ENCODE peak calls at places on chromosomes 4 and X, in four cellular contexts. V is CD8-positive, alpha-beta memory T cell; M is breast epithelium; J is heart right ventricle. Q is an unnamed sample.

GRCh38 chr4:55038176-55038890 is 87.1 kb downstream of the KDR start:
- DNase-seq in V (no peak), M (no peak), J (peak; percentile 18), Q (no peak)

GRCh38 chr4:106614446-106614845 is 245.9 kb upstream of the GIMD1 start:
- DNase-seq in V (no peak), M (no peak), J (no peak), Q (no peak)

GRCh38 chrX:120308558-120308957 is 2.7 kb downstream of the TMEM255A start:
- DNase-seq in V (no peak), M (no peak), J (peak; percentile 9), Q (no peak)

GRCh38 chr4:15702941-15703403 is at the start of gene BST1:
- DNase-seq in V (peak; percentile 28), M (peak; percentile 56), J (peak; percentile 74), Q (no peak)

GRCh38 chr4:51943221-51943620 is 76.9 kb downstream of the LRRC66 start:
- DNase-seq in V (no peak), M (no peak), J (no peak), Q (no peak)

GRCh38 chr4:3419836-3420605 is 21.7 kb upstream of the HGFAC start:
- DNase-seq in V (no peak), M (no peak), J (no peak), Q (no peak)

GRCh38 chrX:4277122-4277521 is 563.7 kb upstream of the PRKX start:
- DNase-seq in V (no peak), M (no peak), J (no peak), Q (peak; percentile 14)

GRCh38 chr4:95549246-95550138 is 719 bp upstream of the UNC5C start:
- DNase-seq in V (no peak), M (no peak), J (peak; percentile 75), Q (no peak)

GRCh38 chr4:138499627-138500026 is 257.5 kb upstream of the SLC7A11 start:
- DNase-seq in V (no peak), M (no peak), J (no peak), Q (peak; percentile 4)

GRCh38 chr4:23022032-23022431 is 329.3 kb downstream of the GBA3 start:
- DNase-seq in V (no peak), M (no peak), J (no peak), Q (no peak)

GRCh38 chrX:124217289-124218251 is 114.9 kb upstream of the TEX13D start:
- DNase-seq in V (peak; percentile 33), M (no peak), J (no peak), Q (peak; percentile 90)

GRCh38 chrX:28787206-28787605 is 200.0 kb downstream of the IL1RAPL1 start:
- DNase-seq in V (no peak), M (no peak), J (no peak), Q (no peak)

GRCh38 chrX:136260801-136261200 is 9.6 kb upstream of the MAP7D3 start:
- DNase-seq in V (no peak), M (no peak), J (no peak), Q (no peak)

GRCh38 chrX:123851010-123851409 is 8.8 kb upstream of the XIAP start:
- DNase-seq in V (no peak), M (no peak), J (no peak), Q (no peak)

GRCh38 chr4:74304136-74304628 is 4.1 kb upstream of the EPGN start:
- DNase-seq in V (no peak), M (no peak), J (no peak), Q (no peak)

GRCh38 chrX:133792198-133792953 is 193.0 kb downstream of the GPC3 start:
- DNase-seq in V (peak; percentile 8), M (peak; percentile 53), J (peak; percentile 35), Q (peak; percentile 58)

GRCh38 chr4:24973471-24974251 is 57.1 kb downstream of the LGI2 start:
- DNase-seq in V (no peak), M (peak; percentile 58), J (peak; percentile 51), Q (no peak)

GRCh38 chr4:150884625-150885024 is 130.5 kb downstream of the LRBA start:
- DNase-seq in V (no peak), M (no peak), J (no peak), Q (no peak)
- H3K4me3 ChIP-seq in V (no peak overlapping the region), M (no peak overlapping the region), J (no peak overlapping the region), Q (no peak overlapping the region)

GRCh38 chrX:2498781-2499302 is 1.9 kb downstream of the DHRSX start:
- DNase-seq in V (no peak), M (no peak), J (peak; percentile 43), Q (no peak)

GRCh38 chrX:2499507-2499906 is 1.3 kb downstream of the DHRSX start:
- DNase-seq in V (no peak), M (no peak), J (no peak), Q (no peak)

GRCh38 chrX:2500681-2501151 is at the start of the genes DHRSX and ZBED1:
- DNase-seq in V (peak; percentile 31), M (no peak), J (peak; percentile 67), Q (no peak)

GRCh38 chrX:2500091-2500680 is 590 bp downstream of the DHRSX start:
- DNase-seq in V (no peak), M (no peak), J (peak; percentile 54), Q (no peak)

GRCh38 chrX:2497961-2498780 is 2.6 kb downstream of the DHRSX start:
- DNase-seq in V (no peak), M (no peak), J (no peak), Q (no peak)
- H3K4me3 ChIP-seq in V (no peak overlapping the region), M (peak overlapping the region; percentile 96), J (peak overlapping the region; percentile 4), Q (no peak overlapping the region)

GRCh38 chrX:79366888-79367749 is at the start of gene ITM2A:
- DNase-seq in V (peak; percentile 22), M (peak; percentile 49), J (peak; percentile 46), Q (peak; percentile 74)
- H3K4me3 ChIP-seq in V (peak within 1 kb of the TSS; percentile 90), M (peak within 1 kb of the TSS; percentile 60), J (peak within 1 kb of the TSS; percentile 38), Q (peak within 1 kb of the TSS; percentile 75)

DNA sequence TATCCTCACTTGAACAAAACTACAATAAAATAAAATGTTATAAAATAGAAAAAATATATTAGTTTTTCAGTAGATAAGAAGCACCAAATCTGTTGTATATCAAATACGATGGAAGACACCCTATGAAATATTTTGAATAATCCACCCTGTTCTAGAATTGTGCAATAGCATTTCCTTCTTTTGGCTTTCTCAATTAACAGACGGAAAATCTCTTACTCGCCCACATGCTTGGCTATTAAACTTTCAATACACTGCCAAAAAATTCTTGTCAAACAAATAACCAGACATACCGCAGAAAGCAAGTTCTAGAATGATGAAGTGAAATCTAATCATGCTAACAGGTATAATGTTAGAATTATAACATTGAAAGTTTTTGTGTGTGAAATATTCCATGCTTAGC is 671.6 kb upstream of the SLIT2 start:
- DNase-seq in V (no peak), M (no peak), J (no peak), Q (no peak)
- H3K4me3 ChIP-seq in V (no peak overlapping the region), M (no peak overlapping the region), J (no peak overlapping the region), Q (no peak overlapping the region)

GRCh38 chrX:23766650-23767551 is 16.1 kb upstream of the SAT1 start:
- DNase-seq in V (no peak), M (no peak), J (no peak), Q (no peak)
- H3K4me3 ChIP-seq in V (no peak overlapping the region), M (peak overlapping the region; percentile 44), J (no peak overlapping the region), Q (no peak overlapping the region)

DNA sequence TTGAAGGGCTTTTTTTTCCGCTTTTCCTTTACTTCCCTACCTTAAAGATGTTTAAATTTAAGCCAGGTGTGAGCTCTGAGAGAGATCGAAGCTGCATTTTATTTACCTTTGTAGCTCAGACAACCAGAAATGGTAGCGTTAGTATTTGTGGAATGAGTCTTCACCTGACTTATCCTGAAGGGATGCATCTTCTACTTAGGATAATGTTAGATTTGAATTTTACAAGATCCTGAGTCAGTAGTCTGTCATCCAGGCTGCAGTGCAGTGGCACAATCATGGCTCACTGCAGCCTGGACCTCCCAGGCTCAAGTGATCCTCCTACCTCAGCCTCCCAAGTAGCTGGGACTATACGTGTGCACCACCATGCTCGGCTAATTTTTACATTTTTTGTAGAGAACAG is 26.2 kb downstream of the TMSB4X start:
- DNase-seq in V (no peak), M (no peak), J (no peak), Q (no peak)
- H3K4me3 ChIP-seq in V (no peak overlapping the region), M (no peak overlapping the region), J (no peak overlapping the region), Q (no peak overlapping the region)

GRCh38 chr4:144788469-144788868 is 142.5 kb downstream of the HHIP start:
- DNase-seq in V (no peak), M (no peak), J (no peak), Q (no peak)
- H3K4me3 ChIP-seq in V (no peak overlapping the region), M (no peak overlapping the region), J (no peak overlapping the region), Q (no peak overlapping the region)

GRCh38 chr4:151095142-151095541 is 4.3 kb upstream of the RPS3A start:
- DNase-seq in V (no peak), M (no peak), J (no peak), Q (no peak)

GRCh38 chr4:151097759-151098158 is 1.7 kb upstream of the RPS3A start:
- DNase-seq in V (no peak), M (no peak), J (no peak), Q (no peak)

GRCh38 chr4:151091047-151091446 is 8.4 kb upstream of the RPS3A start:
- DNase-seq in V (no peak), M (no peak), J (no peak), Q (no peak)

GRCh38 chr4:151092488-151092887 is 6.9 kb upstream of the RPS3A start:
- DNase-seq in V (no peak), M (no peak), J (no peak), Q (no peak)

GRCh38 chr4:151093203-151093602 is 6.2 kb upstream of the RPS3A start:
- DNase-seq in V (no peak), M (no peak), J (no peak), Q (no peak)
- H3K4me3 ChIP-seq in V (no peak overlapping the region), M (no peak overlapping the region), J (no peak overlapping the region), Q (no peak overlapping the region)